ENCODE peak calls at places on chromosomes 7 and 10, in nine cellular contexts. V, G, S, Q, C, X, Z, D and R are unnamed samples.
A peak's percentile ranks its signal among the peaks of the same experiment; 100 is the strongest.

GRCh38 chr10:43471146-43471545 is 34.2 kb downstream of the ZNF487 start:
- DNase-seq in Q (no peak), G (no peak), C (no peak), S (no peak), D (no peak), X (no peak), V (no peak), Z (no peak), R (no peak)

GRCh38 chr7:147298611-147299043 is 1182.0 kb downstream of the CNTNAP2 start:
- DNase-seq in X (no peak), C (no peak), Z (no peak), Q (no peak), D (no peak), S (peak; percentile 41), G (no peak), V (peak; percentile 67), R (no peak)

GRCh38 chr7:55187701-55188491 is 169.1 kb downstream of the EGFR start:
- DNase-seq in X (no peak), V (no peak), S (no peak), D (peak; percentile 56), G (peak; percentile 47), Q (peak; percentile 51), Z (no peak), C (peak; percentile 19), R (no peak)

GRCh38 chr7:4202954-4203353 is 479.1 kb upstream of the FOXK1 start:
- DNase-seq in C (no peak), G (no peak), Q (no peak), Z (no peak), D (no peak), X (no peak), S (no peak), V (no peak), R (no peak)

GRCh38 chr7:135808206-135808605 is 59.6 kb upstream of the FAM180A start:
- DNase-seq in Q (no peak), D (no peak), Z (peak; percentile 58), V (no peak), X (no peak), C (no peak), G (no peak), S (no peak), R (no peak)

GRCh38 chr10:110500515-110500905 is 2.8 kb downstream of the DUSP5 start:
- DNase-seq in D (peak; percentile 51), C (no peak), Z (no peak), S (peak; percentile 81), X (no peak), Q (peak; percentile 59), V (peak; percentile 78), G (no peak), R (no peak)

GRCh38 chr7:2621948-2622640 is 9.7 kb upstream of the TTYH3 start:
- DNase-seq in S (no peak), X (no peak), C (no peak), Q (peak; percentile 71), Z (peak; percentile 32), D (peak; percentile 16), G (no peak), V (peak; percentile 10), R (no peak)

GRCh38 chr7:85111761-85112160 is 75.1 kb downstream of the SEMA3D start:
- DNase-seq in G (no peak), X (no peak), Q (no peak), C (no peak), S (peak; percentile 37), V (no peak), D (no peak), Z (no peak), R (no peak)

GRCh38 chr10:3467052-3467906 is 294.7 kb upstream of the PITRM1 start:
- DNase-seq in Z (no peak), C (peak; percentile 73), G (peak; percentile 82), X (peak; percentile 52), D (peak; percentile 99), Q (peak; percentile 85), S (peak; percentile 93), V (peak; percentile 96), R (peak; percentile 48)

GRCh38 chr10:34539533-34540315 is 275.4 kb downstream of the PARD3 start:
- DNase-seq in Z (no peak), G (no peak), D (no peak), V (peak; percentile 79), X (peak; percentile 72), C (peak; percentile 19), Q (no peak), S (no peak), R (no peak)

GRCh38 chr7:23298141-23298851 is 843 bp upstream of the MALSU1 start:
- DNase-seq in X (no peak), Q (no peak), D (no peak), G (no peak), Z (peak; percentile 48), C (no peak), S (peak; percentile 72), V (peak; percentile 28), R (no peak)

GRCh38 chr7:30240401-30240800 is 44.0 kb upstream of the ZNRF2 start:
- DNase-seq in D (no peak), Q (no peak), G (no peak), X (no peak), S (no peak), Z (no peak), C (no peak), V (no peak), R (no peak)

DNA sequence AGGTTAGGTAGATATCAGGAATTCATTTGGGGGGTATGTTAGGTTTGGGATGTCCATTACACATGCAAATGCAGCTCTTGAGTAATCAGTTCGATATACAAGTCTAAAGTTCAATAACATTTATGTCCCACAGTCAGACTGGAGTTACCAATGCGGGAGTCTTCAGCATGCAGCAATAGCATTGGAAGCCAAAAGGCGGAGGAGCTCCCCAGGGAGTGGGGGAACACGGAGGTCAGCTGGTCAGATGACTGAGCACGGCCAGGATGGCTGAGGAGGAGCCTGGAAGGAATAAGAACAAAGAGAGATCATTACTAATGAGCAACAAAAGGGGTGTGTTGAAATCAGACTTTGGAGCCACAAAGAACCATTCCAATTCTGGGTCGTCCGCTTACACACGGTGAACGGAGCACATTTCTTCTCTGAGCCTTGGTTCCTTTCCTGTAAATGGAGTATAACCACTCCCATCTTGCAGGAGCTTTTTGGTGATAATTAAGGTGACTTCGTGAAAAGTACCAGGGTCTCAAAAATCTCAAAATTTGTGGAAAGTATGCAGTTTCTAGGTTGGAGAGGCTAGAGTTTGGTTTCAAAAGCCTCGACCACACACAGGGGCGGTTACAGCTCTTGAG is 472 bp upstream of the ZNF22 start:
- DNase-seq in V (peak; percentile 76), D (peak; percentile 71), C (peak; percentile 52), Z (no peak), X (no peak), G (peak; percentile 89), S (peak; percentile 9), Q (peak; percentile 89), R (no peak)
- H3K4me3 ChIP-seq in V (peak overlapping the region; percentile 77), D (peak overlapping the region; percentile 34), C (peak overlapping the region; percentile 29), Z (peak overlapping the region; percentile 93), X (peak overlapping the region; percentile 80), G (peak overlapping the region; percentile 74), S (peak overlapping the region; percentile 51), Q (peak overlapping the region; percentile 79), R (peak overlapping the region; percentile 82)

GRCh38 chr10:100482834-100483185 is 20.0 kb downstream of the WNT8B start:
- DNase-seq in V (no peak), S (no peak), X (no peak), G (no peak), D (no peak), Z (peak; percentile 15), Q (no peak), C (no peak), R (no peak)

GRCh38 chr10:100482181-100482833 is 19.5 kb downstream of the WNT8B start:
- DNase-seq in V (peak; percentile 68), C (peak; percentile 70), Z (peak; percentile 66), S (peak; percentile 74), G (peak; percentile 67), X (peak; percentile 86), D (peak; percentile 78), Q (peak; percentile 59), R (no peak)

GRCh38 chr10:100485841-100486495 is 23.2 kb downstream of the WNT8B start:
- DNase-seq in D (no peak), X (no peak), G (no peak), Z (no peak), S (no peak), C (no peak), V (no peak), Q (no peak), R (no peak)

GRCh38 chr10:100485336-100485735 is 22.5 kb downstream of the WNT8B start:
- DNase-seq in X (no peak), V (no peak), C (no peak), S (no peak), D (peak; percentile 48), Z (no peak), Q (no peak), G (no peak), R (no peak)

DNA sequence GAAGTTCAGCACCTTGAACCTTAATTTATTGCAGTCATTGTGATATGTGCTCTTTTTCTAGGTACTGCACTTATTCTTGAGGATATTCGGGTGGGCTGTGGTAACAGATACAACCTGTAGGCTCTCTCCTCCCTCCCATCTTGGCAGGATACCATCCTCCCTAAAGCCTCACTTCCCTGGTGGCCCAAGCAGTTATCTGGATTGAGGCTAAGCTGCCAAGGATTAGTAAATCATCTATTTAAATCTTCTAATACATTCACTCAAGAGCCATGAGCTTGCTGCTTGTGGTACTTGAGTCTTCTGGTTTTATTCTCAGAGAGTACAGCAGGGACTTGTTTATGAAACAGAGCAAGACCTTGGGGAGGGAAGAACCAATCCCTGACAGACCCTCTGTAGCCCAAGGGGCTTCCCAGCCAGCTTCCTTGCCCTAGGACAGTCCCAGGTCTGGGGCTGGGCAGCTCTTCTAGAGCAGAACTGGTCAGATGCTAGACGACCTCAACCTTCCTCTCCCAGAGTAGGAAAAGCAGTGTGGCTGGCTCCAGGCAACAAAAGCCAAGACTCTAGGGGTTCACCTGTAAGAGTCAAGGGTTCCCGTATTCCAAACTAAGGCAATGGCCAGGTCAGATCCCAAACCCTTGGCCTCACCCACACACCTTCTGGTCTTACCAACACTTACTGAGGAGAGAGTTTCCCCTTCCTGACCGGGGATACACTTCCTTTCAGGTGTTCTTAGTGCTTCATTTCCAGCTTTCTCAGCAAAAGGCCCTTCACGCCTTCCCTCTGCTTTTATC is 21.3 kb downstream of the WNT8B start:
- DNase-seq in G (no peak), C (no peak), D (no peak), V (no peak), X (no peak), Q (no peak), S (no peak), Z (peak; percentile 59), R (no peak)
- H3K27me3 ChIP-seq in G (peaks cover 29% of the 10 kb centered on the region), C (peaks cover 37% of the 10 kb centered on the region), D (peaks cover 29% of the 10 kb centered on the region), V (peaks cover 27% of the 10 kb centered on the region), X (peaks cover 17% of the 10 kb centered on the region), Q (peaks cover 36% of the 10 kb centered on the region), S (peaks cover 34% of the 10 kb centered on the region), Z (peaks cover 44% of the 10 kb centered on the region), R (no peaks in the 10 kb centered on the region)

DNA sequence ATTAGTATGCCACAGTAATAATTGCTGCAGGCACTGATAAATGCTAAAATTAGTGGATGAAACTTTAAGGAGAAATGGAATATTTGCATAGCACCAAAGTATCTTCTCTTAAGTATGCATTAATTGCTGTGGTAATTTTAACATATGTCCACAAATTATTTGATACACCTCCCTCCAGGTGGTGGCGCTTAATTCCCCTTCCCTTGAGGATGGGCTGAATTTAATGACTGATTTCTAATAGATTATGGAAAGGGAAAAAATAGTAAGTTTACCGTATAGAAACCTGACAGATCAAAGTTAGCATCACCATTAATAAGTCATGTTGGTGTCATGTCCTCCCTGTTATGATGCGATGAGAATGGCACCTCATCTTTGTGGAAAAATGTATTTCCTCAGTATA is 519.2 kb downstream of the TFEC start:
- DNase-seq in Z (no peak), V (no peak), G (no peak), X (no peak), D (no peak), Q (no peak), S (no peak), C (no peak), R (no peak)
- TF ChIP-seq CTCF in Z (no peak), V (no peak), G (no peak), X (no peak), D (no peak), Q (no peak), S (no peak), C (no peak), R (no peak)

GRCh38 chr7:21999896-22000295 is 54.2 kb upstream of the CDCA7L start:
- DNase-seq in G (no peak), C (no peak), Q (no peak), Z (no peak), S (peak; percentile 13), V (peak; percentile 5), X (no peak), D (no peak), R (no peak)
- H3K4me3 ChIP-seq in G (no peak overlapping the region), C (no peak overlapping the region), Q (no peak overlapping the region), Z (no peak overlapping the region), S (no peak overlapping the region), V (no peak overlapping the region), X (no peak overlapping the region), D (no peak overlapping the region), R (no peak overlapping the region)